ENCODE peak calls at places on chromosomes 4 and X, in ten cellular contexts. One of them, this sample, is unnamed.

GRCh38 chr4:152534541-152535231 is 1.2 kb downstream of the FBXW7 start:
- DNase-seq in sigmoid colon: no peak
- DNase-seq in heart left ventricle: peak
- DNase-seq in stomach: peak
- DNase-seq in spleen: peak
- DNase-seq in right lobe of liver: peak
- DNase-seq in colonic mucosa: peak
- DNase-seq in PC-3: no peak
- DNase-seq in psoas muscle: peak
- DNase-seq in IMR-90: no peak
- DNase-seq in this sample: no peak

GRCh38 chrX:149491812-149492211 is 13.3 kb downstream of the IDS start:
- DNase-seq in PC-3: no peak
- DNase-seq in spleen: no peak
- DNase-seq in heart left ventricle: no peak
- DNase-seq in IMR-90: no peak
- DNase-seq in colonic mucosa: peak
- DNase-seq in sigmoid colon: no peak
- DNase-seq in stomach: no peak
- DNase-seq in right lobe of liver: peak
- DNase-seq in psoas muscle: no peak
- DNase-seq in this sample: no peak

GRCh38 chr4:112770111-112770510 is 133.2 kb downstream of the LARP7 start:
- DNase-seq in spleen: no peak
- DNase-seq in heart left ventricle: no peak
- DNase-seq in colonic mucosa: no peak
- DNase-seq in PC-3: no peak
- DNase-seq in IMR-90: no peak
- DNase-seq in sigmoid colon: no peak
- DNase-seq in stomach: no peak
- DNase-seq in right lobe of liver: no peak
- DNase-seq in psoas muscle: no peak
- DNase-seq in this sample: no peak

GRCh38 chrX:101550825-101551767 is 749 bp downstream of the ARMCX1 start:
- DNase-seq in right lobe of liver: no peak
- DNase-seq in IMR-90: peak
- DNase-seq in heart left ventricle: peak
- DNase-seq in sigmoid colon: peak
- DNase-seq in PC-3: no peak
- DNase-seq in spleen: no peak
- DNase-seq in stomach: no peak
- DNase-seq in colonic mucosa: peak
- DNase-seq in psoas muscle: peak
- DNase-seq in this sample: no peak

GRCh38 chrX:108443065-108443464 is 3.4 kb downstream of the COL4A5 start:
- DNase-seq in sigmoid colon: no peak
- DNase-seq in colonic mucosa: no peak
- DNase-seq in spleen: no peak
- DNase-seq in psoas muscle: no peak
- DNase-seq in stomach: no peak
- DNase-seq in PC-3: no peak
- DNase-seq in right lobe of liver: no peak
- DNase-seq in heart left ventricle: no peak
- DNase-seq in IMR-90: no peak
- DNase-seq in this sample: no peak

GRCh38 chrX:108270280-108270679 is 167.9 kb downstream of the COL4A6 start:
- DNase-seq in spleen: no peak
- DNase-seq in colonic mucosa: no peak
- DNase-seq in right lobe of liver: no peak
- DNase-seq in IMR-90: no peak
- DNase-seq in sigmoid colon: no peak
- DNase-seq in psoas muscle: no peak
- DNase-seq in heart left ventricle: no peak
- DNase-seq in stomach: no peak
- DNase-seq in PC-3: no peak
- DNase-seq in this sample: no peak

GRCh38 chr4:1466034-1466960 is 60.1 kb upstream of the NKX1-1 start:
- DNase-seq in IMR-90: no peak
- DNase-seq in psoas muscle: no peak
- DNase-seq in sigmoid colon: no peak
- DNase-seq in spleen: peak
- DNase-seq in stomach: no peak
- DNase-seq in colonic mucosa: no peak
- DNase-seq in PC-3: no peak
- DNase-seq in heart left ventricle: no peak
- DNase-seq in right lobe of liver: peak
- DNase-seq in this sample: no peak

GRCh38 chrX:151039351-151039750 is 56.2 kb downstream of the HMGB3 start:
- DNase-seq in IMR-90: no peak
- DNase-seq in sigmoid colon: no peak
- DNase-seq in colonic mucosa: no peak
- DNase-seq in PC-3: no peak
- DNase-seq in heart left ventricle: no peak
- DNase-seq in stomach: no peak
- DNase-seq in right lobe of liver: no peak
- DNase-seq in psoas muscle: no peak
- DNase-seq in spleen: no peak
- DNase-seq in this sample: no peak

GRCh38 chr4:101967697-101968346 is 177.3 kb downstream of the BANK1 start:
- DNase-seq in heart left ventricle: no peak
- DNase-seq in colonic mucosa: no peak
- DNase-seq in sigmoid colon: no peak
- DNase-seq in spleen: no peak
- DNase-seq in PC-3: peak
- DNase-seq in right lobe of liver: no peak
- DNase-seq in stomach: no peak
- DNase-seq in psoas muscle: no peak
- DNase-seq in IMR-90: no peak
- DNase-seq in this sample: no peak

GRCh38 chr4:185421366-185422124 is 4.2 kb downstream of the UFSP2 start:
- DNase-seq in sigmoid colon: no peak
- DNase-seq in PC-3: no peak
- DNase-seq in right lobe of liver: no peak
- DNase-seq in psoas muscle: no peak
- DNase-seq in stomach: no peak
- DNase-seq in heart left ventricle: no peak
- DNase-seq in IMR-90: peak
- DNase-seq in spleen: no peak
- DNase-seq in colonic mucosa: no peak
- DNase-seq in this sample: no peak

GRCh38 chr4:177308125-177308524 is 1.5 kb upstream of the NEIL3 start:
- DNase-seq in sigmoid colon: no peak
- DNase-seq in heart left ventricle: no peak
- DNase-seq in PC-3: peak
- DNase-seq in colonic mucosa: no peak
- DNase-seq in right lobe of liver: no peak
- DNase-seq in IMR-90: peak
- DNase-seq in spleen: no peak
- DNase-seq in psoas muscle: no peak
- DNase-seq in stomach: no peak
- DNase-seq in this sample: no peak

GRCh38 chr4:20253799-20254409 is 2.2 kb downstream of the SLIT2 start:
- DNase-seq in PC-3: peak
- DNase-seq in spleen: peak
- DNase-seq in IMR-90: peak
- DNase-seq in right lobe of liver: peak
- DNase-seq in stomach: no peak
- DNase-seq in colonic mucosa: no peak
- DNase-seq in psoas muscle: peak
- DNase-seq in heart left ventricle: peak
- DNase-seq in sigmoid colon: peak
- DNase-seq in this sample: peak

GRCh38 chr4:183966371-183966770 is 61.3 kb downstream of the STOX2 start:
- DNase-seq in right lobe of liver: no peak
- DNase-seq in PC-3: no peak
- DNase-seq in spleen: no peak
- DNase-seq in stomach: no peak
- DNase-seq in IMR-90: peak
- DNase-seq in psoas muscle: no peak
- DNase-seq in heart left ventricle: no peak
- DNase-seq in sigmoid colon: no peak
- DNase-seq in colonic mucosa: no peak
- DNase-seq in this sample: no peak

GRCh38 chrX:45745479-45745878 is 544.8 kb upstream of the DIPK2B start:
- DNase-seq in heart left ventricle: no peak
- DNase-seq in PC-3: peak
- DNase-seq in stomach: no peak
- DNase-seq in spleen: no peak
- DNase-seq in right lobe of liver: no peak
- DNase-seq in psoas muscle: no peak
- DNase-seq in IMR-90: no peak
- DNase-seq in colonic mucosa: no peak
- DNase-seq in sigmoid colon: no peak
- DNase-seq in this sample: no peak

GRCh38 chr4:148007303-148007702 is 275.4 kb downstream of the ARHGAP10 start:
- DNase-seq in IMR-90: peak
- DNase-seq in right lobe of liver: no peak
- DNase-seq in stomach: no peak
- DNase-seq in psoas muscle: no peak
- DNase-seq in colonic mucosa: no peak
- DNase-seq in sigmoid colon: peak
- DNase-seq in PC-3: peak
- DNase-seq in spleen: no peak
- DNase-seq in heart left ventricle: no peak
- DNase-seq in this sample: no peak

GRCh38 chrX:48940404-48940955 is 16.9 kb downstream of the OTUD5 start:
- DNase-seq in stomach: no peak
- DNase-seq in sigmoid colon: no peak
- DNase-seq in right lobe of liver: no peak
- DNase-seq in spleen: no peak
- DNase-seq in colonic mucosa: no peak
- DNase-seq in IMR-90: no peak
- DNase-seq in psoas muscle: no peak
- DNase-seq in PC-3: no peak
- DNase-seq in heart left ventricle: no peak
- DNase-seq in this sample: no peak

GRCh38 chr4:163755013-163755412 is 260.5 kb downstream of the TMA16 start:
- DNase-seq in right lobe of liver: no peak
- DNase-seq in sigmoid colon: no peak
- DNase-seq in heart left ventricle: no peak
- DNase-seq in IMR-90: peak
- DNase-seq in colonic mucosa: no peak
- DNase-seq in stomach: no peak
- DNase-seq in PC-3: peak
- DNase-seq in psoas muscle: no peak
- DNase-seq in spleen: no peak
- DNase-seq in this sample: no peak

GRCh38 chrX:107542500-107542899 is 85.8 kb upstream of the PRPS1 start:
- DNase-seq in stomach: peak
- DNase-seq in heart left ventricle: no peak
- DNase-seq in right lobe of liver: no peak
- DNase-seq in IMR-90: peak
- DNase-seq in spleen: no peak
- DNase-seq in PC-3: peak
- DNase-seq in colonic mucosa: no peak
- DNase-seq in sigmoid colon: no peak
- DNase-seq in psoas muscle: no peak
- DNase-seq in this sample: no peak

GRCh38 chr4:161990721-161991120 is 173.1 kb downstream of the FSTL5 start:
- DNase-seq in heart left ventricle: no peak
- DNase-seq in spleen: no peak
- DNase-seq in PC-3: no peak
- DNase-seq in psoas muscle: no peak
- DNase-seq in colonic mucosa: no peak
- DNase-seq in stomach: no peak
- DNase-seq in sigmoid colon: no peak
- DNase-seq in right lobe of liver: no peak
- DNase-seq in IMR-90: no peak
- DNase-seq in this sample: no peak

GRCh38 chrX:31243804-31244203 is 172.0 kb upstream of the FTHL17 start:
- DNase-seq in right lobe of liver: no peak
- DNase-seq in IMR-90: no peak
- DNase-seq in psoas muscle: no peak
- DNase-seq in spleen: no peak
- DNase-seq in PC-3: no peak
- DNase-seq in sigmoid colon: no peak
- DNase-seq in heart left ventricle: no peak
- DNase-seq in colonic mucosa: no peak
- DNase-seq in stomach: no peak
- DNase-seq in this sample: no peak
- H3K27ac ChIP-seq in right lobe of liver: no peak
- H3K27ac ChIP-seq in IMR-90: no peak
- H3K27ac ChIP-seq in psoas muscle: no peak
- H3K27ac ChIP-seq in spleen: no peak
- H3K27ac ChIP-seq in PC-3: no peak
- H3K27ac ChIP-seq in sigmoid colon: no peak
- H3K27ac ChIP-seq in heart left ventricle: no peak
- H3K27ac ChIP-seq in colonic mucosa: no peak
- H3K27ac ChIP-seq in stomach: no peak
- H3K27ac ChIP-seq in this sample: no peak

DNA sequence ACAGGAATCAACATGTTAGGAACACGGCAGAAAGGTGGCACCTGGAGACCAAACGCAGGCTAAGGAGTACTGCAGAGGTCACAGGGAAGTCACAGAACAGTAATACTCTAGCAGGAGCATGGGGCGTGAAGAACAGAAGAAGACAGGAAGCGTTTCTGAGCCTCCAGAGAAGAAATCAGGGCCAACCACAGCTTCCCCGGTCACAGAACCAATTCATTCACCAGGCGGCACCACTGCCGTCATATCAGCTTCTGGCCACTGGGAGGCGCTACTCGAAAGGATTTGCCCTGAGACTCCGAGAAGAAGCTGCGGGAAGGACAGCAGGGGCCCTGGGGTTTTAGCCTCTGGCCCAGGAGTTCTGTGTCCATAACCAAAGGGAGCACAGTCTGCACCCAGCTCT is 78.0 kb upstream of the DRD5 start:
- DNase-seq in IMR-90: no peak
- DNase-seq in heart left ventricle: peak
- DNase-seq in spleen: no peak
- DNase-seq in right lobe of liver: no peak
- DNase-seq in sigmoid colon: peak
- DNase-seq in PC-3: peak
- DNase-seq in stomach: peak
- DNase-seq in colonic mucosa: peak
- DNase-seq in psoas muscle: peak
- DNase-seq in this sample: no peak
- TF ChIP-seq CTCF in IMR-90: peak
- TF ChIP-seq CTCF in heart left ventricle: peak
- TF ChIP-seq CTCF in spleen: peak
- TF ChIP-seq CTCF in right lobe of liver: peak
- TF ChIP-seq CTCF in sigmoid colon: peak
- TF ChIP-seq CTCF in PC-3: peak
- TF ChIP-seq CTCF in stomach: peak
- TF ChIP-seq CTCF in colonic mucosa: peak
- TF ChIP-seq CTCF in psoas muscle: peak
- TF ChIP-seq CTCF in this sample: peak

GRCh38 chr4:114615435-114615834 is 16.8 kb downstream of the UGT8 start:
- DNase-seq in IMR-90: no peak
- DNase-seq in right lobe of liver: no peak
- DNase-seq in sigmoid colon: no peak
- DNase-seq in heart left ventricle: no peak
- DNase-seq in spleen: no peak
- DNase-seq in colonic mucosa: peak
- DNase-seq in stomach: no peak
- DNase-seq in PC-3: no peak
- DNase-seq in psoas muscle: no peak
- DNase-seq in this sample: no peak
- H3K4me3 ChIP-seq in IMR-90: no peak
- H3K4me3 ChIP-seq in right lobe of liver: no peak
- H3K4me3 ChIP-seq in sigmoid colon: no peak
- H3K4me3 ChIP-seq in heart left ventricle: no peak
- H3K4me3 ChIP-seq in spleen: no peak
- H3K4me3 ChIP-seq in colonic mucosa: peak
- H3K4me3 ChIP-seq in stomach: peak
- H3K4me3 ChIP-seq in PC-3: no peak
- H3K4me3 ChIP-seq in psoas muscle: no peak
- H3K4me3 ChIP-seq in this sample: no peak

GRCh38 chr4:84878090-84878489 is 88.4 kb downstream of the WDFY3 start:
- DNase-seq in stomach: no peak
- DNase-seq in right lobe of liver: no peak
- DNase-seq in spleen: no peak
- DNase-seq in heart left ventricle: no peak
- DNase-seq in PC-3: peak
- DNase-seq in colonic mucosa: no peak
- DNase-seq in psoas muscle: no peak
- DNase-seq in IMR-90: peak
- DNase-seq in sigmoid colon: no peak
- DNase-seq in this sample: no peak
- H3K27ac ChIP-seq in stomach: no peak
- H3K27ac ChIP-seq in right lobe of liver: no peak
- H3K27ac ChIP-seq in spleen: no peak
- H3K27ac ChIP-seq in heart left ventricle: no peak
- H3K27ac ChIP-seq in PC-3: no peak
- H3K27ac ChIP-seq in colonic mucosa: no peak
- H3K27ac ChIP-seq in psoas muscle: no peak
- H3K27ac ChIP-seq in IMR-90: no peak
- H3K27ac ChIP-seq in sigmoid colon: no peak
- H3K27ac ChIP-seq in this sample: no peak